ENCODE peak calls at places on chromosomes 3 and 15, in seven cellular contexts. G, R, I, U, A, D and B are unnamed samples.

GRCh38 chr15:42092666-42093445 is 1.5 kb downstream of the PLA2G4D start:
- DNase-seq in G (peak), R (peak), I (no peak), U (no peak), A (no peak), D (no peak), B (no peak)

GRCh38 chr3:51942603-51943450 is 664 bp downstream of the PARP3 start:
- DNase-seq in G (no peak), R (peak), I (peak), U (peak), A (peak), D (no peak), B (no peak)

GRCh38 chr3:51968175-51968681 is 974 bp upstream of the PCBP4 start:
- DNase-seq in G (no peak), R (peak), I (peak), U (no peak), A (peak), D (no peak), B (peak)

GRCh38 chr3:178618197-178618596 is 82.0 kb downstream of the KCNMB2 start:
- DNase-seq in G (no peak), R (no peak), I (peak), U (peak), A (no peak), D (no peak), B (no peak)

GRCh38 chr3:169457807-169458206 is 205.7 kb downstream of the MECOM start:
- DNase-seq in G (no peak), R (no peak), I (no peak), U (no peak), A (no peak), D (no peak), B (no peak)

GRCh38 chr3:82038536-82038935 is 277.1 kb upstream of the GBE1 start:
- DNase-seq in G (peak), R (no peak), I (no peak), U (no peak), A (peak), D (no peak), B (no peak)

GRCh38 chr3:13106308-13106970 is 33.2 kb upstream of the IQSEC1 start:
- DNase-seq in G (no peak), R (no peak), I (no peak), U (no peak), A (no peak), D (no peak), B (no peak)

GRCh38 chr15:62254137-62254934 is 89.3 kb upstream of the C2CD4B start:
- DNase-seq in G (peak), R (peak), I (peak), U (peak), A (peak), D (peak), B (peak)

GRCh38 chr15:39953521-39953920 is 19.6 kb downstream of the EIF2AK4 start:
- DNase-seq in G (no peak), R (no peak), I (no peak), U (no peak), A (no peak), D (no peak), B (no peak)

GRCh38 chr3:101950510-101950909 is 101.2 kb downstream of the NFKBIZ start:
- DNase-seq in G (no peak), R (no peak), I (peak), U (peak), A (no peak), D (no peak), B (no peak)

GRCh38 chr3:24048843-24049242 is 103.8 kb downstream of the NR1D2 start:
- DNase-seq in G (no peak), R (no peak), I (no peak), U (peak), A (no peak), D (no peak), B (no peak)

GRCh38 chr3:81459733-81460132 is 301.7 kb downstream of the GBE1 start:
- DNase-seq in G (no peak), R (no peak), I (no peak), U (no peak), A (no peak), D (no peak), B (no peak)

GRCh38 chr15:64856429-64857145 is 14.9 kb downstream of the PLEKHO2 start:
- DNase-seq in G (no peak), R (peak), I (peak), U (peak), A (peak), D (no peak), B (peak)

GRCh38 chr3:141796436-141797166 is 33.4 kb downstream of the GRK7 start:
- DNase-seq in G (no peak), R (no peak), I (no peak), U (peak), A (peak), D (no peak), B (no peak)

GRCh38 chr3:98968824-98969223 is 67.3 kb upstream of the DCBLD2 start:
- DNase-seq in G (no peak), R (no peak), I (no peak), U (no peak), A (no peak), D (no peak), B (no peak)
- H3K9ac ChIP-seq in G (no peak), R (no peak), I (no peak), U (peak), A (no peak), D (no peak), B (no peak)

DNA sequence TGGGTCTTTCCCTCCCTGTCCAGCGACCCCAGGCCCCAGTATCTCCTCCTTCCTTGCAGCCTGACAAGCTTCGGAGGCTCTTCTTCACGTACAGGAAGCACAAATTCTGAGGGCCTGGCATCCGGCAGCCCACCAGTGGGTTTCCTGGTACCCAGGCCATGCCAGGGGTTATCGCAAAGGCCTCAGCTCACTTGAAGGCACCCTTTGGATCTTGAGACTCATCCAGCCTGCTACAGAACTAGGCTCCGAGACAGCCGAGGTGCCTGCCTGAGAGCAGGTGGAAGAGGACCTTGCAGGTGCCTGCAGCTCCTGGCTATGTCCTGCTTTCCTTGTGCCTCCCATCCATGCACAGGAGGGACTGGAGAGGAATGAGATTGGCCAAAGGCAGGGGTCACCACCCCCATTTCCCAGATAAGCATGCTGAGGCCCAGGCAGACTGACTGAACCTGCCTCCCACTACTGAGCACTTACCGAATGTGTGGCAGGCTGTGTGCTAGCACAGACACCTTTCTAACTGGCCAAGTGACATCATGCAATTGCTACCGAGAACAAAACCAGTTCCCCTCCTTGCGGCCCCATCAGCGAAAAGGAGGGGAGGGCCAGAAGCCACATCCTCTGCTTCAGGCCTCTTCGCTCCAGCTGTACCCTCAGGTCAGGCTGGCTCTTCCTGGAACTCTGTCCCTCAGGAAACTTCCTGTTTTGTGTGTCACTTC is 11.2 kb downstream of the SH2D7 start:
- DNase-seq in G (peak), R (no peak), I (no peak), U (no peak), A (no peak), D (no peak), B (no peak)
- H4K8ac ChIP-seq in G (peak), R (no peak), I (no peak), U (peak), A (no peak), D (no peak), B (no peak)

GRCh38 chr3:29514170-29514569 is 233.3 kb downstream of the RBMS3 start:
- DNase-seq in G (no peak), R (no peak), I (no peak), U (no peak), A (no peak), D (no peak), B (no peak)

GRCh38 chr3:29516164-29516563 is 235.3 kb downstream of the RBMS3 start:
- DNase-seq in G (no peak), R (no peak), I (no peak), U (no peak), A (no peak), D (no peak), B (no peak)

GRCh38 chr3:29515451-29515850 is 234.6 kb downstream of the RBMS3 start:
- DNase-seq in G (no peak), R (peak), I (peak), U (peak), A (peak), D (peak), B (no peak)

GRCh38 chr3:29513236-29513635 is 232.4 kb downstream of the RBMS3 start:
- DNase-seq in G (no peak), R (no peak), I (peak), U (peak), A (no peak), D (no peak), B (no peak)

DNA sequence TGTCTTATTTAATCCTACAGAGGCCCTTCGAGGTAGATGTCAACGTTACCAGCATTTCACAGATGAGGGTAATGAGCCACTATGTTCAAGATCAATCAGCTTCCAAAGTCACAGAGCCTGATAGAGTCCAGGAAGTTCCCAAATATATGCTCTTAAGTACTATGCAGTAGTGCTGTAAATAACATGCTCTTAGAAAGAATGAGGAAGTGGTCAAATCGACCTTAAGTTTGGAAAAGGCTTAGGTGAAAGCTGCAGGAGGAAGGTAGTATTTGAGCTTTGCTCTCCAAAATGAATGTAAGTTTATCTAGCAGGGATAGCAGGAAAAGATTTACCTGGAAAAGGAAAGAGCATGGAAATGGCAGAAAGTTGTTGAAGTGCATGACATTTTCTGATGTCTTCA is 234.0 kb downstream of the RBMS3 start:
- DNase-seq in G (no peak), R (no peak), I (no peak), U (peak), A (peak), D (no peak), B (no peak)
- H3K9ac ChIP-seq in G (no peak), R (no peak), I (no peak), U (no peak), A (no peak), D (no peak), B (no peak)

GRCh38 chr3:44237161-44237560 is 4.5 kb upstream of the TOPAZ1 start:
- DNase-seq in G (no peak), R (no peak), I (no peak), U (no peak), A (no peak), D (no peak), B (no peak)

GRCh38 chr3:44238889-44239288 is 2.8 kb upstream of the TOPAZ1 start:
- DNase-seq in G (no peak), R (no peak), I (no peak), U (no peak), A (no peak), D (no peak), B (no peak)

GRCh38 chr3:44236485-44236908 is 5.2 kb upstream of the TOPAZ1 start:
- DNase-seq in G (no peak), R (no peak), I (no peak), U (peak), A (no peak), D (no peak), B (no peak)

GRCh38 chr3:44235604-44236484 is 5.8 kb upstream of the TOPAZ1 start:
- DNase-seq in G (peak), R (peak), I (peak), U (peak), A (peak), D (peak), B (peak)

GRCh38 chr3:44237665-44238064 is 4.0 kb upstream of the TOPAZ1 start:
- DNase-seq in G (no peak), R (peak), I (no peak), U (no peak), A (peak), D (no peak), B (no peak)
- H4K8ac ChIP-seq in G (no peak), R (no peak), I (no peak), U (no peak), A (no peak), D (no peak), B (no peak)

DNA sequence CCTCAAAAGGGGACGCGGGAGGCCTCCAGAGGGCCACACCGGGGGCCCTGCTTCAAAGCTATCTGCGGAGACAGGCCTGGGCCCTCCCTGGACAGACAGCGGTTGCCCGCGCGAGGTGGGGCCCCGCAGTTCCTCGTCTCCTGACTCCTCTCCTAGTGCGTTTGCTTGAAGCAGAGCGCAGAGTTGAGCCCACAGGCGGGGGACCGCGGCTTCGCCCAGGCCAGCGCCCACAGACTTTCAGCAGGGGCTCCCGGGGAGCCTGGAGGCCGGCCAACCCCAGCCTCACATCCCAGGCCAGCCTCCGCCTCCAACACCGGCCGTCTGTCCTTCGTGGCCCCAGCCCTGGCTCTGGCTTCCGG is 540 bp upstream of the ADAMTS7 start:
- DNase-seq in G (no peak), R (no peak), I (no peak), U (no peak), A (no peak), D (no peak), B (no peak)
- H3K9ac ChIP-seq in G (peak), R (no peak), I (peak), U (peak), A (peak), D (no peak), B (no peak)